ENCODE peak calls at places on chromosomes 5 and 9, in four cellular contexts. Y, G, K and E are unnamed samples.

GRCh38 chr5:78405820-78406750 is 45.7 kb downstream of the SCAMP1 start:
- DNase-seq in Y (no peak), G (peak), K (peak), E (no peak)

GRCh38 chr5:175032013-175032412 is 307.6 kb downstream of the MSX2 start:
- DNase-seq in Y (no peak), G (no peak), K (no peak), E (no peak)

GRCh38 chr5:149878371-149878770 is 66.2 kb downstream of the PDE6A start:
- DNase-seq in Y (no peak), G (no peak), K (no peak), E (no peak)

GRCh38 chr5:136021016-136021405 is 7.8 kb upstream of the TGFBI start:
- DNase-seq in Y (no peak), G (peak), K (peak), E (no peak)

GRCh38 chr5:77743181-77743580 is 33.0 kb downstream of the TBCA start:
- DNase-seq in Y (no peak), G (no peak), K (peak), E (no peak)

GRCh38 chr9:5321058-5321457 is 16.5 kb upstream of the RLN2 start:
- DNase-seq in Y (no peak), G (no peak), K (no peak), E (no peak)

GRCh38 chr9:13292782-13293181 is 13.3 kb upstream of the MPDZ start:
- DNase-seq in Y (no peak), G (no peak), K (no peak), E (no peak)

GRCh38 chr5:82952326-82952725 is 124.9 kb downstream of the TMEM167A start:
- DNase-seq in Y (no peak), G (peak), K (no peak), E (no peak)

GRCh38 chr9:8703904-8704303 is 904.3 kb upstream of the DMAC1 start:
- DNase-seq in Y (no peak), G (no peak), K (no peak), E (no peak)

GRCh38 chr9:136604823-136605525 is 57.7 kb upstream of the EGFL7 start:
- DNase-seq in Y (no peak), G (no peak), K (no peak), E (no peak)

GRCh38 chr9:93681316-93682154 is 105.2 kb downstream of the PHF2 start:
- DNase-seq in Y (no peak), G (peak), K (no peak), E (no peak)

GRCh38 chr5:16666861-16667481 is 50.2 kb upstream of the RETREG1 start:
- DNase-seq in Y (no peak), G (no peak), K (no peak), E (no peak)

GRCh38 chr5:11904270-11904906 is at the start of gene CTNND2:
- DNase-seq in Y (no peak), G (peak), K (peak), E (no peak)

GRCh38 chr9:127505396-127506116 is 54.2 kb downstream of the LRSAM1 start:
- DNase-seq in Y (no peak), G (peak), K (peak), E (peak)

GRCh38 chr9:12908910-12909309 is 134.1 kb downstream of the LURAP1L start:
- DNase-seq in Y (no peak), G (no peak), K (no peak), E (no peak)

GRCh38 chr9:136552117-136552685 is 6.4 kb upstream of the NOTCH1 start:
- DNase-seq in Y (no peak), G (peak), K (peak), E (no peak)

GRCh38 chr5:132271251-132272246 is 14.1 kb downstream of the PDLIM4 start:
- DNase-seq in Y (no peak), G (no peak), K (no peak), E (no peak)

GRCh38 chr5:67286006-67286405 is 89.4 kb upstream of the CD180 start:
- DNase-seq in Y (no peak), G (no peak), K (no peak), E (no peak)

GRCh38 chr9:87581513-87581912 is 83.8 kb downstream of the DAPK1 start:
- DNase-seq in Y (no peak), G (peak), K (peak), E (no peak)

GRCh38 chr5:138024117-138024516 is 8.8 kb downstream of the FAM13B start:
- DNase-seq in Y (no peak), G (peak), K (no peak), E (no peak)

GRCh38 chr9:114693248-114693895 is 11.4 kb upstream of the TEX48 start:
- DNase-seq in Y (no peak), G (no peak), K (no peak), E (no peak)

GRCh38 chr5:132915681-132916080 is 42.2 kb downstream of the LEAP2 start:
- DNase-seq in Y (no peak), G (no peak), K (no peak), E (no peak)

GRCh38 chr9:82130331-82131042 is 141.9 kb downstream of the SPATA31D1 start:
- DNase-seq in Y (no peak), G (no peak), K (no peak), E (no peak)

GRCh38 chr5:170154297-170154696 is 48.6 kb downstream of the FOXI1 start:
- DNase-seq in Y (no peak), G (no peak), K (no peak), E (no peak)

GRCh38 chr5:68898961-68899471 is 194.8 kb upstream of the SLC30A5 start:
- DNase-seq in Y (no peak), G (peak), K (peak), E (no peak)

GRCh38 chr5:82720213-82720612 is 357.0 kb downstream of the TMEM167A start:
- DNase-seq in Y (no peak), G (no peak), K (no peak), E (no peak)

GRCh38 chr5:149855371-149855770 is 89.2 kb downstream of the PDE6A start:
- DNase-seq in Y (no peak), G (no peak), K (no peak), E (no peak)

GRCh38 chr5:96483878-96484277 is 50.8 kb upstream of the PCSK1 start:
- DNase-seq in Y (no peak), G (peak), K (peak), E (no peak)

GRCh38 chr9:134850611-134851010 is 30.0 kb upstream of the FCN2 start:
- DNase-seq in Y (no peak), G (no peak), K (no peak), E (no peak)

GRCh38 chr5:163565931-163566608 is 60.7 kb downstream of the MAT2B start:
- DNase-seq in Y (no peak), G (peak), K (peak), E (peak)

GRCh38 chr5:179612577-179613459 is 10.7 kb downstream of the HNRNPH1 start:
- DNase-seq in Y (no peak), G (no peak), K (no peak), E (no peak)

GRCh38 chr5:123089971-123090640 is 1.1 kb downstream of the PRDM6 start:
- DNase-seq in Y (no peak), G (peak), K (peak), E (no peak)

GRCh38 chr9:88198346-88198807 is 60.1 kb upstream of the SPATA31C2 start:
- DNase-seq in Y (no peak), G (peak), K (peak), E (no peak)

GRCh38 chr5:43973318-43973717 is 370.3 kb downstream of the NNT start:
- DNase-seq in Y (no peak), G (peak), K (peak), E (no peak)